ENCODE peak calls at places on chromosomes 11 and 22, in ten cellular contexts. Z, P, I, M, R, A, G, E, S and J are unnamed samples.

GRCh38 chr11:12949456-12949855 is 59.7 kb upstream of the RASSF10 start:
- DNase-seq in Z (no peak), P (no peak), I (no peak), M (no peak), R (no peak), A (no peak), G (no peak), E (no peak), S (no peak), J (no peak)

GRCh38 chr22:37218771-37219411 is 6.6 kb upstream of the SSTR3 start:
- DNase-seq in Z (peak; percentile 87), P (no peak), I (no peak), M (no peak), R (no peak), A (no peak), G (no peak), E (no peak), S (no peak), J (peak; percentile 85)

GRCh38 chr11:69439127-69439526 is 42.3 kb upstream of the LINC01488 start:
- DNase-seq in Z (no peak), P (no peak), I (no peak), M (no peak), R (no peak), A (no peak), G (no peak), E (no peak), S (no peak), J (no peak)

GRCh38 chr11:67656278-67656922 is 5.9 kb upstream of the ACY3 start:
- DNase-seq in Z (peak; percentile 89), P (peak; percentile 7), I (no peak), M (peak; percentile 50), R (no peak), A (no peak), G (no peak), E (no peak), S (no peak), J (no peak)

GRCh38 chr22:31062566-31063230 is 18.4 kb upstream of the SMTN start:
- DNase-seq in Z (no peak), P (no peak), I (no peak), M (no peak), R (no peak), A (no peak), G (no peak), E (no peak), S (no peak), J (no peak)

GRCh38 chr11:61080526-61080925 is 21.8 kb upstream of the CD5 start:
- DNase-seq in Z (no peak), P (no peak), I (no peak), M (no peak), R (no peak), A (no peak), G (no peak), E (no peak), S (no peak), J (no peak)

GRCh38 chr11:1757861-1758610 is 5.7 kb downstream of the CTSD start:
- DNase-seq in Z (no peak), P (no peak), I (no peak), M (no peak), R (no peak), A (no peak), G (no peak), E (no peak), S (no peak), J (no peak)

GRCh38 chr11:120527111-120527748 is 15.7 kb downstream of the GRIK4 start:
- DNase-seq in Z (no peak), P (peak; percentile 47), I (no peak), M (no peak), R (peak; percentile 29), A (no peak), G (no peak), E (no peak), S (peak; percentile 63), J (no peak)

GRCh38 chr22:40030757-40031092 is 36.0 kb downstream of the FAM83F start:
- DNase-seq in Z (no peak), P (no peak), I (no peak), M (no peak), R (no peak), A (no peak), G (peak; percentile 71), E (no peak), S (no peak), J (no peak)

GRCh38 chr22:38924197-38924952 is 33.0 kb upstream of the APOBEC3A start:
- DNase-seq in Z (no peak), P (peak; percentile 94), I (peak; percentile 68), M (peak; percentile 41), R (no peak), A (peak; percentile 69), G (peak; percentile 90), E (peak; percentile 88), S (peak; percentile 89), J (no peak)

GRCh38 chr11:112789481-112789880 is 171.7 kb upstream of the NCAM1 start:
- DNase-seq in Z (no peak), P (no peak), I (no peak), M (no peak), R (no peak), A (no peak), G (no peak), E (no peak), S (no peak), J (no peak)

DNA sequence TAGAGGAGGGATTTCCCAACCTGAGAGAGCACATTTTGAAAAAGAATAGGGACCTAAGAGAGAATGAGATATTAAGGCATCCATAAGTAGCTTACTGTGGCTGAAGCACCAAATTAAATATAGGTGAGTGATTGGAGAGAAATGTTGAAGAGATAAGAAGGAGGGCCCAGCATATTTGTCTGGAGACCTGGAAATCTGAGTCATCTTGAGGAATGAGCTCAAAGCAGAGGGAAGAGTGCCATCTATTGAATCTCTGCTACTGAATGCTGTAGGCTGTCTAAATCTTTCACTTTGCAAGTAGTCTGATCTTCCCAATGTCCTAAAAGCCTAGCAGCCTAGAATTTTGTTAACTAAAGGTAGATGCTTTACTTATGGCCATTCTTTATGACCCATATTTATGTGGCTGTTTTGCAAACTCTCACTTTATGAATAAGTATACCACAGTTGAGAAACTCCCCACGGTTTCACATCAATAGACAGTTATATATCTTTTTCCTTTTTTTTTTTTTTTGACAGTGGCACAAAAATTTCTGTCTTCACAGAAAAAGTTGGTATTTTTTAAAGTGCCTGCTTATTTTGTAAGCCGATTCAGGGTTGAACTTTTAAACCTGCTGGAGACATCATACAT is 2093.5 kb downstream of the LRRC4C start:
- DNase-seq in Z (no peak), P (peak; percentile 2), I (no peak), M (peak; percentile 55), R (no peak), A (no peak), G (no peak), E (no peak), S (peak; percentile 59), J (no peak)
- TF ChIP-seq CTCF in Z (no peak), P (no peak), I (no peak), M (peak; percentile 4), R (no peak), A (no peak), G (no peak), E (no peak), S (peak; percentile 55), J (no peak)

DNA sequence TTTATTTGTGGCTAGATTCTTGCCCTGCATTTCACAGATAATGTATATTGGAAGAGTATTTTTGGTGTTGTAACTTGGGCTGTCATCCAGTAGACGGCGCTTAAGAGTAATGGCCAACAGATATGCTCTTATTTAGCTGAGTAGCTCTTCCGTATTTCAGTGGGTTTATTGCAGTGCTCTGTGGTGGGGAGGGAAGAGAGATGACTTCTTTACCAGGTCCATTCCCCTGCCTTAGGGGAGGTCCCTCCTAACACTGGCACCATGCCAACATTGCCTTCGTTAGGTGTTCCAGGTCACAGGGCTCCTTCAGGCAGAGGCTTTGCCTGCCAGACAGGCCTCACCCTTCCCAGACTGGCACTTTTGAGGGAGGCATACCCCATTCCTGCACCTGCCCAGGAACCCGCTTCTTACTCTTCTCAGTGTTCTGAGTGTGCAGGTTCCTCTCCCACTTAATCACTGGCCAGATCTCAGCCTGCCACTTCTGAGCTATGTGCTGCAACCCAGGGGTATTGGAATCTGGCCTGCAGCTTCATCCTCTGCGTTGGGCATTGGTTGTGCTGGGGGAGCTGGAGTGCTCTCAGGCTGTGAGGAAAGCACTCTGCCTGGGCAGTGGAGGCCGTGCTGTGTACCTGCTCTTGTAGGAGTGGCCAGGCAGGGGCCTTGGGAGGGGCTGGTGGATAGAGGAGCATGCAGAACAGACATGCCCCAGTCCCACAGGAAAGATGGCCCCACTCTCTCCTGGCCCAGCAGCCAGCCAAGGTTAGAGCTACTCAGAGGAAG is 29.4 kb upstream of the SLN start:
- DNase-seq in Z (peak; percentile 42), P (peak; percentile 51), I (peak; percentile 19), M (no peak), R (no peak), A (peak; percentile 10), G (no peak), E (peak; percentile 10), S (peak; percentile 25), J (peak; percentile 61)
- TF ChIP-seq CTCF in Z (peak; percentile 80), P (peak; percentile 83), I (peak; percentile 66), M (peak; percentile 14), R (peak; percentile 67), A (peak; percentile 82), G (peak; percentile 10), E (peak; percentile 46), S (peak; percentile 52), J (peak; percentile 74)

DNA sequence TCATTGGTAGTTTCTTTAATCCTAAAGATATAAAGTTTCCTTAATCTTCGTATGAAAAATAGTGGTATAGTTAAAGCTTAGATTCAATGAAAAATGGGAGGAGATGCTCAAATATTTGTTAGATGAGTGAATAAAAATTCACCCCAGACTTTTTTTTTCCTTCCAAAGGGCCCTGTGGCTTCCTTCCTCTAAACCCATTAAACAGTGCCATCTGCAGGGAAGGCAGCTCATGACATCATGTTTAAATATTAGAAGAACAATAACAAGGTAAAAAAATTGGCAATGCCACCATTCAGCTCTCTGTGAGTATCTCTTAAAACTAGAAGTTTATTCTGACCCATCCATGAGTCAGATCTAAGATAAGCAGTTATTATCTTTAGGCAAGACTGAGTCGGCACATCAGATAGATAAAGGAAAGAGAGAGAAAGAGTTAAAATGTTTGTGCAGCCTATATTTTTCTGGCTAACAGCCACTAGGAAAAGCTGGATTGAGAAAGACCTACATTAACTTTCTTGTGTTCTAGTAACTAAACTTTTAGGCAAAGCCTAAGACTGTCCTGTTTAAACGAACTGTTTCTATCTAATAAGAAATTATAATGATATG is 19.1 kb upstream of the OOSP1 start:
- DNase-seq in Z (peak; percentile 64), P (peak; percentile 55), I (no peak), M (peak; percentile 45), R (peak; percentile 14), A (no peak), G (no peak), E (no peak), S (peak; percentile 44), J (peak; percentile 21)
- TF ChIP-seq CTCF in Z (peak; percentile 88), P (peak; percentile 65), I (no peak), M (peak; percentile 52), R (peak; percentile 70), A (peak; percentile 34), G (no peak), E (peak; percentile 33), S (peak; percentile 47), J (peak; percentile 31)

DNA sequence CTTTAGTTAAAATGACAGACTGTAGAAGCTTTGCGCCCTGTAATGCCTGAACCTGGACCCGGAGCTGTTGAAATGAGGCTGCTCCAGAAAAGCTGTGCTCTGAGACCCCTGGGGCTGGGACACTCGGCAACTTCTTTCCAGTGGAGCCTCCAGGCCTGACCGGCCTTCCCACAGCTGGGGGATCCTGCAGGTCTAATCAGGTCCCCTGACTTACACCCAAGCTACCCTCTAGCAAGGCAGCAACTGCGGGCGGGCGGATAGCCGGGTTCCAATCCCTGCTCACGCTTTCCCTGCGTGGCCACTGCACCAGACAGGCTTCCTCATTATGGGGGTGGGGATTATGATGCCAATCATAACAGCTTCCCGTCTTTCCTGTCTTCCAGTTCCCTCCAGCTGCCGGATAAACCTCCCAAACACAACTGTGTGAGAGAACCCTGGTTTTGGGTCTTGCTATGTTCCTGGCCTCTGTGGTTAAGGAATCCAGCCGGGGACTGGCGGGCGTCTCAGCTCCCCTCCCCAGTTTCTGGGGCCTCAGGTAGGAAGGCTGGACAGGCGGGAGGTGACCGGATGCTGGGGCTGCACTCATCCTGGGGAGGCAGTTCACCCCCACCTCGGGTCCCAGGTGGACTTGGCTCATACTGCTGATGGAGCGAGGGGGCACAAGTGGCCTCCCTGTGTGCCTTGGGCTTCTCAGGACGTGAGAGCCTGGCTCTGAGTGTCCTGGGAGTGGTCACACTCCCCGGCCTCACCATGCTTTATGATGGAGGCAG is 38.6 kb downstream of the PARVG start:
- DNase-seq in Z (no peak), P (no peak), I (no peak), M (no peak), R (no peak), A (no peak), G (peak; percentile 75), E (no peak), S (no peak), J (peak; percentile 9)
- TF ChIP-seq CTCF in Z (no peak), P (no peak), I (no peak), M (no peak), R (no peak), A (no peak), G (no peak), E (no peak), S (no peak), J (no peak)